ENCODE peak calls at places on chromosomes 13 and 19, in five cellular contexts. P is stomach, V is lower leg skin, X is testis, T is right lobe of liver. H is an unnamed sample.

GRCh38 chr19:29501816-29502580 is 23.8 kb upstream of the VSTM2B start:
- DNase-seq in X (no peak), P (no peak), T (peak), V (no peak), H (no peak)

GRCh38 chr13:36531746-36532486 is 99.6 kb downstream of the CCNA1 start:
- DNase-seq in T (no peak), V (no peak), X (no peak), P (no peak), H (no peak)

GRCh38 chr13:21176195-21176981 is at the start of the genes MRPL57 and SKA3:
- DNase-seq in X (peak), T (peak), V (peak), P (peak), H (peak)

GRCh38 chr13:59982631-59983382 is 180.9 kb downstream of the DIAPH3 start:
- DNase-seq in T (no peak), X (no peak), V (no peak), P (no peak), H (no peak)

GRCh38 chr13:49859568-49859967 is 67.1 kb upstream of the KPNA3 start:
- DNase-seq in T (no peak), P (no peak), V (no peak), X (no peak), H (peak)

GRCh38 chr19:55638864-55639359 is 1.9 kb upstream of the ZNF580 start:
- DNase-seq in T (no peak), V (peak), X (no peak), P (no peak), H (no peak)

GRCh38 chr19:15437355-15438123 is 12.2 kb downstream of the WIZ start:
- DNase-seq in X (no peak), P (peak), V (no peak), T (no peak), H (no peak)

GRCh38 chr19:45621389-45621788 is 17.8 kb downstream of the EML2 start:
- DNase-seq in V (no peak), T (no peak), P (no peak), X (no peak), H (no peak)

GRCh38 chr13:112767506-112768471 is 78.0 kb downstream of the ATP11A start:
- DNase-seq in X (no peak), T (peak), V (peak), P (no peak), H (peak)

GRCh38 chr19:658916-659839 is 3.8 kb downstream of the RNF126 start:
- DNase-seq in X (peak), P (peak), T (no peak), V (no peak), H (peak)

GRCh38 chr19:34475026-34475974 is 6.3 kb upstream of the WTIP start:
- DNase-seq in X (no peak), T (no peak), P (no peak), V (peak), H (no peak)

GRCh38 chr13:112688560-112689497 is 1.0 kb upstream of the ATP11A start:
- DNase-seq in T (no peak), V (no peak), P (peak), X (peak), H (peak)

GRCh38 chr13:44191504-44192171 is 182.0 kb upstream of the SERP2 start:
- DNase-seq in V (peak), P (peak), T (no peak), X (peak), H (peak)

GRCh38 chr19:12112238-12112637 is 27.9 kb downstream of the ZNF20 start:
- DNase-seq in X (no peak), V (no peak), P (no peak), T (no peak), H (no peak)

GRCh38 chr19:12893582-12893981 is 2.6 kb downstream of the GCDH start:
- DNase-seq in T (no peak), X (no peak), P (no peak), V (no peak), H (no peak)

GRCh38 chr13:41492432-41493267 is 35.3 kb downstream of the RGCC start:
- DNase-seq in T (no peak), X (no peak), V (no peak), P (no peak), H (no peak)

GRCh38 chr13:98741741-98742435 is 10.6 kb downstream of the SLC15A1 start:
- DNase-seq in T (no peak), V (peak), X (no peak), P (no peak), H (no peak)

GRCh38 chr13:31761951-31762350 is 22.6 kb downstream of the RXFP2 start:
- DNase-seq in T (no peak), P (no peak), V (no peak), X (no peak), H (no peak)

GRCh38 chr19:34687348-34687747 is 9.9 kb downstream of the ZNF302 start:
- DNase-seq in T (no peak), V (no peak), P (no peak), X (no peak), H (no peak)

GRCh38 chr13:113998781-113999617 is 25.1 kb upstream of the C13orf46 start:
- DNase-seq in P (no peak), X (no peak), T (peak), V (no peak), H (no peak)

GRCh38 chr13:40273173-40274000 is 393.1 kb downstream of the FOXO1 start:
- DNase-seq in T (no peak), X (no peak), V (no peak), P (no peak), H (no peak)

GRCh38 chr13:30477346-30478235 is 11.9 kb upstream of the HMGB1 start:
- DNase-seq in P (no peak), V (no peak), X (no peak), T (no peak), H (no peak)

GRCh38 chr19:13817615-13818371 is 22.6 kb downstream of the ZSWIM4 start:
- DNase-seq in P (peak), X (peak), V (no peak), T (no peak), H (peak)

GRCh38 chr19:40136818-40137217 is 46.1 kb upstream of the ZNF780A start:
- DNase-seq in V (no peak), T (no peak), X (no peak), P (no peak), H (no peak)

GRCh38 chr19:13155472-13156284 is 5.5 kb downstream of the IER2 start:
- DNase-seq in P (peak), V (peak), X (peak), T (peak), H (peak)

GRCh38 chr13:110233682-110234280 is 73.2 kb downstream of the COL4A1 start:
- DNase-seq in V (no peak), X (no peak), T (no peak), P (no peak), H (no peak)

GRCh38 chr13:36124236-36124822 is 6.9 kb downstream of the DCLK1 start:
- DNase-seq in T (no peak), X (peak), V (no peak), P (no peak), H (no peak)

GRCh38 chr19:43651758-43652545 is 12.3 kb upstream of the CADM4 start:
- DNase-seq in X (peak), T (no peak), P (peak), V (no peak), H (peak)

GRCh38 chr13:39224841-39225240 is 186.6 kb downstream of the NHLRC3 start:
- DNase-seq in V (no peak), X (no peak), P (no peak), T (no peak), H (no peak)

GRCh38 chr13:97627566-97627965 is 193.6 kb downstream of the RAP2A start:
- DNase-seq in P (no peak), X (peak), V (no peak), T (no peak), H (no peak)

GRCh38 chr19:53102186-53102585 is 1.0 kb downstream of the ZNF160 start:
- DNase-seq in P (no peak), T (no peak), V (no peak), X (no peak), H (no peak)
- TF ChIP-seq POLR2A in P (no peak), T (no peak), V (no peak), X (no peak), H (no peak)

GRCh38 chr13:106038752-106039151 is 496.7 kb downstream of the EFNB2 start:
- DNase-seq in T (no peak), P (no peak), V (no peak), X (no peak), H (no peak)

GRCh38 chr13:106041445-106041844 is 494.0 kb downstream of the EFNB2 start:
- DNase-seq in P (no peak), T (no peak), V (no peak), X (no peak), H (no peak)

GRCh38 chr13:106033634-106034033 is 501.8 kb downstream of the EFNB2 start:
- DNase-seq in V (no peak), P (no peak), X (no peak), T (no peak), H (no peak)

GRCh38 chr13:106034201-106034600 is 501.3 kb downstream of the EFNB2 start:
- DNase-seq in X (no peak), P (no peak), V (no peak), T (no peak), H (no peak)

GRCh38 chr13:106036870-106037269 is 498.6 kb downstream of the EFNB2 start:
- DNase-seq in P (no peak), V (no peak), X (peak), T (no peak), H (peak)
- TF ChIP-seq CTCF in P (no peak), V (no peak), X (no peak), T (no peak), H (no peak)

DNA sequence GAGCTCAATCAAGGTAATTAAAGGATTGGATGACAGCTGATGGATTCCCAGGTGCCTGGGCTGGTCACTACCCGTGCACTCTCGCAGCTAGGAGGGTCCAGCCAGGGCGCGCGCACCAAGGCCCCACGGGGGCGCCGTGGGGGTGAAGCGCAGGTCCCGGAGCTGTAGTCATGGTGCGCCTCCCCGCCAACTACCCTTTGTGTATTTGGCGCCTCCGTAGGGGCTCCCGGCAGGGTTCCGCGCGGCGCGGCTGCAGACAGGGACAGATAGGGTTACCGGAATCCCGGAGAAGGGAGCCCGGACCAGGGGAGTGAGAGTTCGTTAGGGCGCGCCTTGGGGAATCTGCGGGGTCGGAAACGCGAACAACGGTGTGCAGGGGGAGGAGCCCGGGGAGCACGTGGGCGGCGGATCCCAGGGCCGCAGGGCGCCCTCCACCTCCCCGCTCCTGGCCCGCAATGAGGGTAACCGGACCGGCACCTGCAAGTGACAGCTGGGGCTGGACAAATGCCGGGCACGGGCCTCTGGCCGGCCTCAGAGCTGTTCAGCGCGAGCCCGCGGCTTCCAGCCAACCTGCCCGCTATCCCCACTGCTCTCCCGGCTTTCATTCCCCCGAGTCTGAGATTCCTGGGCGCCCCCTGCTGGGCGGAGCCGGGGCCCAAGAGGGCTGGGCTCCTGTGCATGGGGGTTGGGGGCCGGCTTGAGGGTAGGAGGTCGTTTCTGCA is 3.4 kb upstream of the PRAM1 start:
- DNase-seq in V (peak), P (peak), X (peak), T (peak), H (peak)
- TF ChIP-seq POLR2A in V (no peak), P (no peak), X (no peak), T (peak), H (no peak)

GRCh38 chr19:18771328-18772242 is 19.5 kb downstream of the COMP start:
- DNase-seq in V (no peak), P (no peak), X (no peak), T (no peak), H (no peak)
- TF ChIP-seq CTCF in V (no peak), P (peak), X (no peak), T (peak), H (no peak)

DNA sequence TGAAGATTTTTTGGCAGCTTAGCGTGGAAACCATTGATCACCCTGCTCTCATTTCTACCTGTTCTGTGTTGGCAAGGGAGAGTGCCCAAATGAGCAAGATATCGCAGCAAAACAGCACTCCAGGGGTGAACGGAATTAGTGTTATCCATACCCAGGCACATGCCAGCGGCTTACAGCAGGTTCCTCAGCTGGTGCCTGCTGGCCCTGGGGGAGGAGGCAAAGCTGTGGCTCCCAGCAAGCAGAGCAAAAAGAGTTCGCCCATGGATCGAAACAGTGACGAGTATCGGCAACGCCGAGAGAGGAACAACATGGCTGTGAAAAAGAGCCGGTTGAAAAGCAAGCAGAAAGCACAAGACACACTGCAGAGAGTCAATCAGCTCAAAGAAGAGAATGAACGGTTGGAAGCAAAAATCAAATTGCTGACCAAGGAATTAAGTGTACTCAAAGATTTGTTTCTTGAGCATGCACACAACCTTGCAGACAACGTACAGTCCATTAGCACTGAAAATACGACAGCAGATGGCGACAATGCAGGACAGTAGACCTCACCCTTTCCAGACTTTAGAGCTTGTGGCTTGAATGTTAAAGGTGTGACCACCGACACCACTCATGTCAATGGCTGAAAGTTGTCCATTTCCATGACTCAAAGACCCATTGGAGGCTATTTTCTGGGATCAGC is 5.8 kb downstream of the CEBPG start:
- DNase-seq in V (peak), T (no peak), P (no peak), X (no peak), H (no peak)
- TF ChIP-seq POLR2A in V (no peak), T (no peak), P (no peak), X (no peak), H (no peak)

H was measured in transverse colon.